ENCODE peak calls at places on chromosome 2, in five cellular contexts. R is transverse colon, C is upper lobe of right lung, M is aorta, A is MM.1S. S is an unnamed sample.
A peak's percentile ranks its signal among the peaks of the same experiment; 100 is the strongest.

GRCh38 chr2:57156231-57156924 is 890.2 kb upstream of the VRK2 start:
- DNase-seq in R (no peak), C (no peak), M (no peak), A (no peak), S (no peak)

GRCh38 chr2:46268986-46269385 is 28.2 kb upstream of the EPAS1 start:
- DNase-seq in R (no peak), C (no peak), M (no peak), A (no peak), S (no peak)

GRCh38 chr2:120053891-120054290 is 41.0 kb downstream of the EPB41L5 start:
- DNase-seq in R (no peak), C (no peak), M (no peak), A (no peak), S (no peak)

GRCh38 chr2:29502452-29502851 is 387.2 kb downstream of the CLIP4 start:
- DNase-seq in R (no peak), C (no peak), M (no peak), A (no peak), S (no peak)

GRCh38 chr2:53235836-53236582 is 531.6 kb upstream of the CHAC2 start:
- DNase-seq in R (peak; percentile 30), C (no peak), M (no peak), A (no peak), S (no peak)

GRCh38 chr2:44250376-44250775 is 24.9 kb upstream of the SLC3A1 start:
- DNase-seq in R (no peak), C (no peak), M (no peak), A (peak; percentile 71), S (no peak)

GRCh38 chr2:153299809-153300208 is 178.8 kb downstream of the RPRM start:
- DNase-seq in R (no peak), C (no peak), M (no peak), A (no peak), S (no peak)

GRCh38 chr2:135198481-135198880 is 146.4 kb downstream of the RAB3GAP1 start:
- DNase-seq in R (no peak), C (no peak), M (no peak), A (no peak), S (no peak)

GRCh38 chr2:241803387-241804325 is 5.3 kb upstream of the NEU4 start:
- DNase-seq in R (peak; percentile 28), C (peak; percentile 67), M (peak; percentile 86), A (no peak), S (peak; percentile 77)

GRCh38 chr2:40251146-40251545 is 200.7 kb downstream of the SLC8A1 start:
- DNase-seq in R (no peak), C (no peak), M (no peak), A (no peak), S (no peak)

GRCh38 chr2:112958428-112959108 is 19.2 kb upstream of the IL36G start:
- DNase-seq in R (no peak), C (no peak), M (no peak), A (peak; percentile 58), S (no peak)

GRCh38 chr2:112006076-112006410 is 49.0 kb upstream of the TMEM87B start:
- DNase-seq in R (no peak), C (no peak), M (no peak), A (no peak), S (no peak)

GRCh38 chr2:219417374-219417773 is 803 bp upstream of the DES start:
- DNase-seq in R (no peak), C (no peak), M (no peak), A (no peak), S (no peak)

GRCh38 chr2:98484652-98485452 is 40.2 kb downstream of the INPP4A start:
- DNase-seq in R (no peak), C (no peak), M (no peak), A (no peak), S (no peak)

GRCh38 chr2:168499500-168499899 is 43.4 kb downstream of the CERS6 start:
- DNase-seq in R (no peak), C (no peak), M (no peak), A (no peak), S (no peak)

GRCh38 chr2:98560256-98560771 is 48.0 kb downstream of the COA5 start:
- DNase-seq in R (no peak), C (no peak), M (peak; percentile 81), A (no peak), S (no peak)

GRCh38 chr2:47195149-47195548 is 40.0 kb upstream of the STPG4 start:
- DNase-seq in R (no peak), C (no peak), M (no peak), A (no peak), S (no peak)

GRCh38 chr2:46876741-46877384 is 38.7 kb downstream of the MCFD2 start:
- DNase-seq in R (peak; percentile 32), C (no peak), M (no peak), A (peak; percentile 46), S (no peak)

GRCh38 chr2:164620873-164621760 is at the start of gene GRB14:
- DNase-seq in R (peak; percentile 25), C (peak; percentile 90), M (peak; percentile 77), A (peak; percentile 80), S (no peak)

GRCh38 chr2:231104115-231104713 is 20.6 kb downstream of the HTR2B start:
- DNase-seq in R (peak; percentile 75), C (no peak), M (no peak), A (peak; percentile 54), S (peak; percentile 5)

GRCh38 chr2:1633092-1633721 is 111.1 kb downstream of the PXDN start:
- DNase-seq in R (peak; percentile 51), C (no peak), M (no peak), A (no peak), S (no peak)

GRCh38 chr2:88885679-88886402 is 194.4 kb downstream of the RPIA start:
- DNase-seq in R (no peak), C (no peak), M (no peak), A (peak; percentile 77), S (no peak)

GRCh38 chr2:125471963-125472362 is 1184.0 kb upstream of the GYPC start:
- DNase-seq in R (peak; percentile 9), C (no peak), M (no peak), A (peak; percentile 53), S (no peak)

GRCh38 chr2:201847483-201847882 is 41.1 kb downstream of the CDK15 start:
- DNase-seq in R (no peak), C (no peak), M (no peak), A (no peak), S (no peak)

GRCh38 chr2:39545957-39546356 is 108.9 kb upstream of the MAP4K3 start:
- DNase-seq in R (no peak), C (no peak), M (no peak), A (no peak), S (no peak)

GRCh38 chr2:204982303-204982702 is 437.0 kb downstream of the PARD3B start:
- DNase-seq in R (no peak), C (no peak), M (no peak), A (no peak), S (no peak)

GRCh38 chr2:217515615-217516309 is 487.0 kb downstream of the TNS1 start:
- DNase-seq in R (no peak), C (no peak), M (no peak), A (no peak), S (no peak)

GRCh38 chr2:46644690-46645385 is 165.5 kb downstream of the TMEM247 start:
- DNase-seq in R (no peak), C (no peak), M (no peak), A (no peak), S (no peak)

GRCh38 chr2:50433635-50434034 is 598.3 kb downstream of the NRXN1 start:
- DNase-seq in R (no peak), C (no peak), M (no peak), A (peak; percentile 24), S (no peak)

GRCh38 chr2:191010887-191011885 is 2.8 kb downstream of the STAT1 start:
- DNase-seq in R (no peak), C (no peak), M (no peak), A (no peak), S (no peak)

GRCh38 chr2:101160454-101160853 is 9.3 kb upstream of the TBC1D8 start:
- DNase-seq in R (no peak), C (no peak), M (no peak), A (no peak), S (no peak)

GRCh38 chr2:182406221-182406620 is 20.6 kb downstream of the PDE1A start:
- DNase-seq in R (no peak), C (no peak), M (no peak), A (no peak), S (no peak)

GRCh38 chr2:9478526-9478925 is 4.2 kb downstream of the IAH1 start:
- DNase-seq in R (no peak), C (no peak), M (no peak), A (no peak), S (no peak)

GRCh38 chr2:9481257-9481922 is 7.0 kb downstream of the IAH1 start:
- DNase-seq in R (no peak), C (no peak), M (no peak), A (no peak), S (no peak)

GRCh38 chr2:9484533-9484932 is 10.2 kb downstream of the IAH1 start:
- DNase-seq in R (no peak), C (no peak), M (no peak), A (no peak), S (no peak)

GRCh38 chr2:9480157-9480556 is 5.8 kb downstream of the IAH1 start:
- DNase-seq in R (no peak), C (no peak), M (no peak), A (no peak), S (no peak)

GRCh38 chr2:9483107-9483506 is 8.8 kb downstream of the IAH1 start:
- DNase-seq in R (no peak), C (no peak), M (no peak), A (no peak), S (no peak)
- H3K27ac ChIP-seq in R (no peak overlapping the region), C (no peak overlapping the region), M (no peak overlapping the region), A (no peak overlapping the region), S (no peak overlapping the region)

GRCh38 chr2:147464737-147465437 is 379.9 kb upstream of the ACVR2A start:
- DNase-seq in R (no peak), C (no peak), M (no peak), A (no peak), S (no peak)
- H3K27ac ChIP-seq in R (peak overlapping the region; percentile 37), C (no peak overlapping the region), M (no peak overlapping the region), A (no peak overlapping the region), S (no peak overlapping the region)

GRCh38 chr2:75772908-75773630 is 62.4 kb upstream of the GCFC2 start:
- DNase-seq in R (no peak), C (no peak), M (no peak), A (no peak), S (no peak)
- H3K27ac ChIP-seq in R (no peak overlapping the region), C (no peak overlapping the region), M (no peak overlapping the region), A (no peak overlapping the region), S (no peak overlapping the region)

DNA sequence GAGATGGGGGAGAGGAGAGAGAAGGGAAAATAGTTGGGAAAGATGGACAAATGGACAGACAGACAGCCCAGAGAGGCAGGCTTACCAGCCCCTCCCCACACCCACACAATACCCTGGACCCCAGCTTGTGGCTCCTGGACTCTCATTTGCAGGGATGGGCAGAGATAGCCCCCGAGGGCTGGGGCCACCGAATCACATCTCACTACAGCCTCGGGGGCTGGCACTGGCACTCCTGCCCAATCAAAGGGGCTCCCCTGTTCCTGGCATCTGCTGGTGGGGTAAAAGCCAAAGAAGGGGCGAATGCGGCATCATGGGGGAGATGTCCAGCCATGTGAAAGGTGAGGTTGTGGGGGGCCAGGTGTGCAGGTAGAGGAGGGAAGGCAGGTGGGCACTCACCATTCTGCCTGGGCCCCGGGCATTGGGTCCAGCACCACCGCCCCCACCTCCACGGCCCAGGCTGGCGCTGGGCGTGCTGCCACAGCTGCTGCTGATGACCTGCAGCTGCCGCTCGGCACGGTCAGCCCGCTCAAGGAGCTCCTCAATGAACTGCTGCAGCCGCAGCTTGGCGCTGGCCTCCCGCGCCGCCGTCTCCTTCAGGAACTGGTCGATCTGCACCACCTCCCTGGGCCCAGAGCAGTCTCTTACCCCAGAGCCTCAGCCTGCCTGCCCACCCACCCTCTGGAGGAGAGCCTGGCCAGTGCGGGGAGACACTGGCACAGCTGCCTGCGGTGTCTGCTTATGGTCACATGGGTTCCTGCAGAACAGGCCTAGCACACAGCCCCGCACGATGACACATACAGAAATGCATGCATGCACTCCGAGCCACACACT is 18.0 kb downstream of the FBXO41 start:
- DNase-seq in R (no peak), C (peak; percentile 46), M (no peak), A (no peak), S (no peak)
- H3K27ac ChIP-seq in R (no peak overlapping the region), C (no peak overlapping the region), M (no peak overlapping the region), A (no peak overlapping the region), S (no peak overlapping the region)

S was measured in substantia nigra.